ENCODE peak calls at places on chromosomes 3 and 15, in five cellular contexts. M, I, C, H and Y are unnamed samples.

GRCh38 chr15:68229386-68230156 is at the start of gene CLN6:
- DNase-seq in M (no peak), I (peak), C (peak), H (peak), Y (peak)

GRCh38 chr3:17157713-17158112 is 273.0 kb downstream of the PLCL2 start:
- DNase-seq in M (no peak), I (no peak), C (peak), H (no peak), Y (no peak)

GRCh38 chr3:58422756-58423324 is 10.8 kb downstream of the PDHB start:
- DNase-seq in M (no peak), I (no peak), C (no peak), H (no peak), Y (no peak)

GRCh38 chr3:183984749-183985729 is 32.6 kb downstream of the ABCC5 start:
- DNase-seq in M (no peak), I (no peak), C (no peak), H (no peak), Y (no peak)

GRCh38 chr15:94164202-94164807 is 67.1 kb upstream of the MCTP2 start:
- DNase-seq in M (no peak), I (peak), C (peak), H (peak), Y (peak)

GRCh38 chr3:126886217-126886616 is 96.7 kb upstream of the PLXNA1 start:
- DNase-seq in M (no peak), I (no peak), C (no peak), H (no peak), Y (no peak)

GRCh38 chr3:96813134-96813819 is 1.1 kb upstream of the EPHA6 start:
- DNase-seq in M (peak), I (peak), C (peak), H (no peak), Y (no peak)

GRCh38 chr3:32577174-32577573 is 6.5 kb upstream of the DYNC1LI1 start:
- DNase-seq in M (no peak), I (no peak), C (peak), H (no peak), Y (no peak)

GRCh38 chr15:95567686-95568085 is 762.8 kb upstream of the NR2F2 start:
- DNase-seq in M (no peak), I (no peak), C (peak), H (no peak), Y (no peak)

GRCh38 chr3:11128682-11129632 is 25.3 kb upstream of the HRH1 start:
- DNase-seq in M (no peak), I (no peak), C (peak), H (no peak), Y (no peak)

GRCh38 chr15:62999178-62999577 is 43.4 kb upstream of the TPM1 start:
- DNase-seq in M (no peak), I (no peak), C (no peak), H (no peak), Y (no peak)

GRCh38 chr3:128330301-128330845 is 136.3 kb downstream of the DNAJB8 start:
- DNase-seq in M (no peak), I (no peak), C (no peak), H (no peak), Y (no peak)

GRCh38 chr15:72809329-72809728 is 25.8 kb upstream of the ADPGK start:
- DNase-seq in M (no peak), I (no peak), C (no peak), H (peak), Y (no peak)

GRCh38 chr3:33392703-33393125 is 47.5 kb downstream of the UBP1 start:
- DNase-seq in M (peak), I (no peak), C (peak), H (no peak), Y (peak)

GRCh38 chr3:169234595-169234994 is 428.9 kb downstream of the MECOM start:
- DNase-seq in M (no peak), I (no peak), C (no peak), H (no peak), Y (no peak)

GRCh38 chr3:12741205-12741604 is 17.9 kb downstream of the TMEM40 start:
- DNase-seq in M (no peak), I (no peak), C (no peak), H (no peak), Y (no peak)

GRCh38 chr3:17740703-17741102 is 1.7 kb downstream of the TBC1D5 start:
- DNase-seq in M (no peak), I (peak), C (peak), H (no peak), Y (no peak)

GRCh38 chr15:39543651-39544050 is 37.2 kb upstream of the THBS1 start:
- DNase-seq in M (no peak), I (no peak), C (no peak), H (no peak), Y (no peak)